ENCODE peak calls at places on chromosome 1, in nine cellular contexts. I, Y, M, E, R, F, U, Q and J are unnamed samples.

GRCh38 chr1:175863291-175864050 is 120.1 kb upstream of the TNR start:
- DNase-seq in I (no peak), Y (no peak), M (no peak), E (no peak), R (no peak), F (no peak), U (no peak), Q (no peak), J (no peak)

GRCh38 chr1:231417503-231417902 is 4.6 kb downstream of the EGLN1 start:
- DNase-seq in I (no peak), Y (no peak), M (no peak), E (no peak), R (no peak), F (no peak), U (no peak), Q (no peak), J (no peak)

GRCh38 chr1:164885311-164885710 is 326.3 kb downstream of the PBX1 start:
- DNase-seq in I (no peak), Y (no peak), M (no peak), E (no peak), R (no peak), F (no peak), U (no peak), Q (no peak), J (no peak)

GRCh38 chr1:245264226-245264625 is 109.4 kb downstream of the KIF26B start:
- DNase-seq in I (no peak), Y (no peak), M (no peak), E (no peak), R (no peak), F (no peak), U (no peak), Q (no peak), J (no peak)

GRCh38 chr1:171257207-171258052 is 9.1 kb downstream of the FMO1 start:
- DNase-seq in I (peak), Y (no peak), M (peak), E (no peak), R (no peak), F (peak), U (no peak), Q (no peak), J (no peak)

GRCh38 chr1:8463144-8463927 is 145.4 kb downstream of the SLC45A1 start:
- DNase-seq in I (peak), Y (no peak), M (peak), E (no peak), R (no peak), F (peak), U (no peak), Q (no peak), J (no peak)

GRCh38 chr1:46526013-46526688 is 25.3 kb downstream of the KNCN start:
- DNase-seq in I (no peak), Y (no peak), M (no peak), E (no peak), R (no peak), F (no peak), U (no peak), Q (no peak), J (no peak)

GRCh38 chr1:29105822-29106221 is 17.9 kb downstream of the TMEM200B start:
- DNase-seq in I (peak), Y (no peak), M (peak), E (no peak), R (no peak), F (no peak), U (no peak), Q (no peak), J (peak)

GRCh38 chr1:152188673-152189591 is 29.9 kb upstream of the RPTN start:
- DNase-seq in I (peak), Y (peak), M (peak), E (peak), R (no peak), F (peak), U (peak), Q (peak), J (peak)

GRCh38 chr1:186244825-186245224 is 130.2 kb downstream of the TPR start:
- DNase-seq in I (no peak), Y (no peak), M (no peak), E (no peak), R (no peak), F (peak), U (no peak), Q (no peak), J (no peak)

GRCh38 chr1:67211589-67212563 is 45.6 kb downstream of the IL23R start:
- DNase-seq in I (peak), Y (no peak), M (no peak), E (no peak), R (peak), F (peak), U (peak), Q (no peak), J (peak)